ENCODE peak calls at places on chromosomes 6 and 20, in five cellular contexts. One of them, this sample, is unnamed.

GRCh38 chr20:29326376-29327070 is 1930.9 kb upstream of the DEFB115 start:
- DNase-seq in A549: no peak
- DNase-seq in suprapubic skin: peak
- DNase-seq in ovary: no peak
- DNase-seq in transverse colon: no peak
- DNase-seq in this sample: no peak

GRCh38 chr6:82842721-82843120 is 222.9 kb downstream of the UBE3D start:
- DNase-seq in A549: no peak
- DNase-seq in suprapubic skin: no peak
- DNase-seq in ovary: no peak
- DNase-seq in transverse colon: no peak
- DNase-seq in this sample: no peak

GRCh38 chr6:45378324-45378926 is 691 bp upstream of the SUPT3H start:
- DNase-seq in A549: no peak
- DNase-seq in suprapubic skin: no peak
- DNase-seq in ovary: no peak
- DNase-seq in transverse colon: no peak
- DNase-seq in this sample: no peak

GRCh38 chr6:42316390-42316970 is 98.8 kb upstream of the MRPS10 start:
- DNase-seq in A549: peak
- DNase-seq in suprapubic skin: no peak
- DNase-seq in ovary: no peak
- DNase-seq in transverse colon: peak
- DNase-seq in this sample: no peak

GRCh38 chr6:143536461-143536865 is 24.9 kb upstream of the FUCA2 start:
- DNase-seq in A549: peak
- DNase-seq in suprapubic skin: no peak
- DNase-seq in ovary: no peak
- DNase-seq in transverse colon: peak
- DNase-seq in this sample: no peak

GRCh38 chr6:11645016-11645415 is 107.5 kb downstream of the TMEM170B start:
- DNase-seq in A549: no peak
- DNase-seq in suprapubic skin: no peak
- DNase-seq in ovary: no peak
- DNase-seq in transverse colon: no peak
- DNase-seq in this sample: no peak

GRCh38 chr6:44563397-44563796 is 175.9 kb downstream of the CDC5L start:
- DNase-seq in A549: no peak
- DNase-seq in suprapubic skin: peak
- DNase-seq in ovary: no peak
- DNase-seq in transverse colon: no peak
- DNase-seq in this sample: peak

GRCh38 chr6:71012871-71013456 is 56.1 kb upstream of the B3GAT2 start:
- DNase-seq in A549: peak
- DNase-seq in suprapubic skin: no peak
- DNase-seq in ovary: no peak
- DNase-seq in transverse colon: no peak
- DNase-seq in this sample: no peak

GRCh38 chr20:2814587-2815051 is at the start of gene C20orf141:
- DNase-seq in A549: peak
- DNase-seq in suprapubic skin: peak
- DNase-seq in ovary: peak
- DNase-seq in transverse colon: peak
- DNase-seq in this sample: peak

GRCh38 chr6:12295558-12296254 is 5.5 kb downstream of the EDN1 start:
- DNase-seq in A549: peak
- DNase-seq in suprapubic skin: no peak
- DNase-seq in ovary: no peak
- DNase-seq in transverse colon: no peak
- DNase-seq in this sample: no peak

GRCh38 chr6:157381631-157382621 is 936 bp downstream of the ZDHHC14 start:
- DNase-seq in A549: peak
- DNase-seq in suprapubic skin: peak
- DNase-seq in ovary: peak
- DNase-seq in transverse colon: peak
- DNase-seq in this sample: peak

GRCh38 chr6:41942045-41942851 is 640 bp upstream of the CCND3 start:
- DNase-seq in A549: no peak
- DNase-seq in suprapubic skin: no peak
- DNase-seq in ovary: no peak
- DNase-seq in transverse colon: no peak
- DNase-seq in this sample: no peak

GRCh38 chr20:41168281-41169183 is 31.2 kb downstream of the PLCG1 start:
- DNase-seq in A549: no peak
- DNase-seq in suprapubic skin: peak
- DNase-seq in ovary: peak
- DNase-seq in transverse colon: peak
- DNase-seq in this sample: no peak

GRCh38 chr6:63644668-63645326 is 9.2 kb downstream of the PHF3 start:
- DNase-seq in A549: no peak
- DNase-seq in suprapubic skin: no peak
- DNase-seq in ovary: peak
- DNase-seq in transverse colon: no peak
- DNase-seq in this sample: no peak

GRCh38 chr20:36468149-36469000 is 72.9 kb upstream of the MYL9 start:
- DNase-seq in A549: peak
- DNase-seq in suprapubic skin: no peak
- DNase-seq in ovary: no peak
- DNase-seq in transverse colon: no peak
- DNase-seq in this sample: no peak
- TF ChIP-seq EP300 in A549: no peak
- TF ChIP-seq EP300 in suprapubic skin: no peak
- TF ChIP-seq EP300 in ovary: no peak
- TF ChIP-seq EP300 in transverse colon: no peak
- TF ChIP-seq EP300 in this sample: no peak

DNA sequence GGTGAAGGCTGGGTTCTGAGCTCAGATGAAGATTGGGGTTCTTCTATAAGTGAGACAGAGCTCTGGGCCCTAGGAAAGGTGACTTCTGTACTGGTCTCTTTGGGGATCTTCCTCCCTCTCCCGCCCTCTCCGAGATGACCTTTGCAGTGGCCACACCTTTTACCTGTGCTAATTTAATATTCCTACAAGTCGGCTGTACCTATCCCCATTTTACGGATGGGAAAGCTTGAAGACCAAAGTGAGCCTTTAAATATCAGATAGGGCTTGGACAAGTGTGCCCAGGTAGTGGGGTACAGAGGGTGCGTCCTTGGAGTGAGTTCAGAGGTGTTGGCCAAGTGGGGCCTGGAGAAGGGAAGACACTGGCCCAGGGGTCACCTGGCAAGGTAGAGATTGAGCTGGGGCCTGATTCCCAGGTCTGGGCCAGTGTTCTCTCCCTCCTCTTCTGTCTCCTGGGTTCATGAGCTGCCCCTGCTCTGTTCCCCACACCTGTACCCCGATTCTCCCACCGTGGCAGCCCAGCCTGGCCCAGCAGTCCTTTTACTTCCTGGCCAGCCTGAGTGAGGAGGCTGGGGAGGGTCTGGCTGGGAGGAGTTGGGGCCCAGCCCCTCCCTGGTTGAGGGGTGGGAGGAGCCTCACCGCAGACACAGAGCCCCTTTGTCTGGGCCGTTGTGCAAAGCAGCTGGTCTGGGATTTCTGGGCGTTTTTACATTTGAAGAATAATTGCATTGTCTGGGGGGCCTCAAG is 152.1 kb upstream of the RNF24 start:
- DNase-seq in A549: no peak
- DNase-seq in suprapubic skin: no peak
- DNase-seq in ovary: no peak
- DNase-seq in transverse colon: no peak
- DNase-seq in this sample: peak
- TF ChIP-seq EP300 in A549: no peak
- TF ChIP-seq EP300 in suprapubic skin: no peak
- TF ChIP-seq EP300 in ovary: no peak
- TF ChIP-seq EP300 in transverse colon: no peak
- TF ChIP-seq EP300 in this sample: peak

DNA sequence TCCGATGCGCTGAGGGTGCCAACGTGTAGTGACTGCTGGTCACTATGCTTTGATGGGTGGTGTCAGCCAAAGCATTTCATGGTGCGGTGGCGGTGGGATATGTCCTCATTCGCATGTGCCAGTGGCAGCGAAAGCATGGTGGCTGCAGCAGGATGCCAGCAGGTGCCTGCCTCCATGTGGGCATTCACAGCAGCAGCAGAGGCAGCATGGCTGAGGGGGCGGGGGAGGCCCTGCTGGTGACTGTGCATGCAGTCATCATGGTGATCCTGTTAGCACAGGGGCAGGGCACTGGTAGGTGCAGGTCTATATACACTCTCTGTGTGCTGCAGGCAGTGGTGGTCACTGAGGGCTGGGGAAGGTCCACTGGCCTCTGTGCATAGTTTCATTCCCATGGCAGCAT is 22.0 kb downstream of the FIG4 start:
- DNase-seq in A549: no peak
- DNase-seq in suprapubic skin: no peak
- DNase-seq in ovary: no peak
- DNase-seq in transverse colon: no peak
- DNase-seq in this sample: no peak
- TF ChIP-seq EP300 in A549: no peak
- TF ChIP-seq EP300 in suprapubic skin: no peak
- TF ChIP-seq EP300 in ovary: no peak
- TF ChIP-seq EP300 in transverse colon: no peak
- TF ChIP-seq EP300 in this sample: no peak

DNA sequence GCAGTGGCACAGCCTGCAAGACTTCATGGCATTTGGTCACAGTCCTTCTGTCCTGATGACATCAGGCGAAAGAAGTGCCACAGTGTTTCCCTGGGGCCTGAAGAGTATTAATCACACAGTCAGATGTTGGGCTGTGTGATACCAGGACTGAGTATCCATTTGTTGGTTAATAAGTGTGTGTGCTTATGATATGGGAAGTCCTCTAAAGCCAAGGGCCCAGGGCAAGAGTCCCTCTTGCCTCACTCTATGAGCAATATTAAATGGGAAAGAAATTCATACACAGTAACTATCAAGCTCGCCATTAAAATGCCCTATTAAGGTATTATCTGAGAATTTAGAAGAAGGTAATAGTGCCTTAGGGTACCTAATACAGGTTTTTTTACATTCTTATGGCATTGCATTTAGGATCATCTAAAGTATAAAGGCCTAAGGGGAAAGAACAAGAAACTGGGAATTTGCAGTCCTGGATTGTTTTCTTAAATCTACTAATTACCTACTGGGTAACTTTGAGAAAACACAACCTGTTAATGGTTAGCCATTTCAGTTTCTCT is 204.1 kb upstream of the PREP start:
- DNase-seq in A549: peak
- DNase-seq in suprapubic skin: no peak
- DNase-seq in ovary: no peak
- DNase-seq in transverse colon: no peak
- DNase-seq in this sample: no peak
- TF ChIP-seq EP300 in A549: no peak
- TF ChIP-seq EP300 in suprapubic skin: no peak
- TF ChIP-seq EP300 in ovary: no peak
- TF ChIP-seq EP300 in transverse colon: no peak
- TF ChIP-seq EP300 in this sample: no peak

GRCh38 chr20:31707994-31708744 is 14.5 kb downstream of the BCL2L1 start:
- DNase-seq in A549: peak
- DNase-seq in suprapubic skin: no peak
- DNase-seq in ovary: no peak
- DNase-seq in transverse colon: peak
- DNase-seq in this sample: no peak
- TF ChIP-seq EP300 in A549: no peak
- TF ChIP-seq EP300 in suprapubic skin: no peak
- TF ChIP-seq EP300 in ovary: no peak
- TF ChIP-seq EP300 in transverse colon: no peak
- TF ChIP-seq EP300 in this sample: peak

DNA sequence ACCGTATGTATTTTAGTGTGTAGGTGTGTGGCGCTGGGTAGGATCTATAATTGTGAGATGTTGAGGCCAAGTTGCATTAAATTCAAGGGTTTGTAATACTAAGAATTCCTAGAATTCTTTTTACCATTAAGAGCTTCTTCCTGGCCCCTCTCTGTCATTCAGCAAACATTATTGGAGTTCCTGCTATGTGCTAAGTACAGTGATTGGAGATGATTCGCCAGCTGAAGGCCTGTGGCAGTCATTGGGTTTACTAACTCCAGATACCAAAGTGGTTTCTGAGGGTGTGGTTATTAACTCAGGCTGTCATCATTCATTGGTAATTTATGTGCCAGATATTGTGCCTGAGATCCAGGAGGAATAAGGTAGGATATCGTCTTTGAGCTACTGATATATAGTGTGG is 167.1 kb downstream of the LAMA2 start:
- DNase-seq in A549: no peak
- DNase-seq in suprapubic skin: no peak
- DNase-seq in ovary: no peak
- DNase-seq in transverse colon: no peak
- DNase-seq in this sample: no peak
- TF ChIP-seq EP300 in A549: no peak
- TF ChIP-seq EP300 in suprapubic skin: no peak
- TF ChIP-seq EP300 in ovary: no peak
- TF ChIP-seq EP300 in transverse colon: no peak
- TF ChIP-seq EP300 in this sample: no peak

DNA sequence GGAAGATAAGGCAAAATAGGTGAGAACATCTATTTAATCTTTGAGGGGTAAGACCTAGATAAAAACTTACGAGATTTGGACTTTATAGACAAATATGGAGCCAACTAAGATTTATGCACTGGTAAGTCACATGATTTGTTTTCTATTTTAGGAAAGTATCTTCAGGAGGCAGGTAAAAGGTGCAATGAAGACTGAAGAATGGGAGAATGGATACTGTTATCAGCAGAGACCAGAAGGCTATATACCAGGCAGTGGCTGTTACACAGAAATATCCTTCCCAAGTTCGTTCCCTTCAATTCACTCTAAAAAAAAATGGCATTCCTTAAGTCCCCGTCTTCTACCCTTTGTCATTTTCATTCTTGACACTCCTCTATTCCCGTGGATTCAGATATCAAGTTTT is 123.8 kb downstream of the MYB start:
- DNase-seq in A549: no peak
- DNase-seq in suprapubic skin: no peak
- DNase-seq in ovary: no peak
- DNase-seq in transverse colon: no peak
- DNase-seq in this sample: no peak
- TF ChIP-seq EP300 in A549: no peak
- TF ChIP-seq EP300 in suprapubic skin: no peak
- TF ChIP-seq EP300 in ovary: no peak
- TF ChIP-seq EP300 in transverse colon: no peak
- TF ChIP-seq EP300 in this sample: no peak

GRCh38 chr6:138508676-138508988 is 9.3 kb upstream of the NHSL1 start:
- DNase-seq in A549: no peak
- DNase-seq in suprapubic skin: no peak
- DNase-seq in ovary: no peak
- DNase-seq in transverse colon: no peak
- DNase-seq in this sample: no peak

GRCh38 chr6:138509371-138509770 is 10.1 kb upstream of the NHSL1 start:
- DNase-seq in A549: peak
- DNase-seq in suprapubic skin: no peak
- DNase-seq in ovary: no peak
- DNase-seq in transverse colon: peak
- DNase-seq in this sample: no peak

GRCh38 chr6:138504764-138505689 is 5.7 kb upstream of the NHSL1 start:
- DNase-seq in A549: no peak
- DNase-seq in suprapubic skin: no peak
- DNase-seq in ovary: no peak
- DNase-seq in transverse colon: no peak
- DNase-seq in this sample: no peak

GRCh38 chr6:138503881-138504680 is 4.8 kb upstream of the NHSL1 start:
- DNase-seq in A549: peak
- DNase-seq in suprapubic skin: no peak
- DNase-seq in ovary: no peak
- DNase-seq in transverse colon: no peak
- DNase-seq in this sample: no peak

GRCh38 chr6:138507977-138508675 is 8.8 kb upstream of the NHSL1 start:
- DNase-seq in A549: peak
- DNase-seq in suprapubic skin: no peak
- DNase-seq in ovary: no peak
- DNase-seq in transverse colon: peak
- DNase-seq in this sample: no peak
- TF ChIP-seq EP300 in A549: no peak
- TF ChIP-seq EP300 in suprapubic skin: no peak
- TF ChIP-seq EP300 in ovary: no peak
- TF ChIP-seq EP300 in transverse colon: no peak
- TF ChIP-seq EP300 in this sample: no peak

This sample was measured in tibial nerve.